ENCODE peak calls at places on chromosomes 12 and 14, in ten cellular contexts. Z, U, T, O, R, P, H, D, K and L are unnamed samples.
A peak's percentile ranks its signal among the peaks of the same experiment; 100 is the strongest.

GRCh38 chr14:100868621-100869370 is 34.7 kb downstream of the RTL1 start:
- DNase-seq in Z (no peak), U (no peak), T (no peak), O (no peak), R (no peak), P (no peak), H (peak; percentile 26), D (no peak), K (peak; percentile 48), L (no peak)

GRCh38 chr12:71312767-71313375 is 126.7 kb upstream of the LGR5 start:
- DNase-seq in Z (no peak), U (no peak), T (no peak), O (peak; percentile 77), R (peak; percentile 27), P (no peak), H (no peak), D (no peak), K (no peak), L (peak; percentile 45)

GRCh38 chr12:24960222-24960855 is 11.4 kb upstream of the BCAT1 start:
- DNase-seq in Z (peak; percentile 64), U (peak; percentile 74), T (no peak), O (peak; percentile 55), R (peak; percentile 70), P (no peak), H (no peak), D (peak; percentile 73), K (no peak), L (no peak)

GRCh38 chr12:5072326-5072725 is 28.6 kb downstream of the KCNA5 start:
- DNase-seq in Z (no peak), U (no peak), T (no peak), O (no peak), R (no peak), P (no peak), H (no peak), D (no peak), K (no peak), L (no peak)

GRCh38 chr14:101108579-101109346 is 205.2 kb upstream of the RTL1 start:
- DNase-seq in Z (no peak), U (no peak), T (no peak), O (no peak), R (no peak), P (no peak), H (no peak), D (no peak), K (peak; percentile 21), L (no peak)

GRCh38 chr12:56684745-56685369 is 3.2 kb downstream of the PTGES3 start:
- DNase-seq in Z (peak; percentile 25), U (no peak), T (no peak), O (peak; percentile 28), R (no peak), P (no peak), H (no peak), D (no peak), K (no peak), L (no peak)

GRCh38 chr14:83217492-83217891 is 1683.8 kb upstream of the SEL1L start:
- DNase-seq in Z (no peak), U (peak; percentile 42), T (no peak), O (peak; percentile 30), R (peak; percentile 8), P (no peak), H (no peak), D (no peak), K (no peak), L (peak; percentile 9)

GRCh38 chr14:50340945-50341344 is 28.8 kb downstream of the DMAC2L start:
- DNase-seq in Z (peak; percentile 25), U (no peak), T (no peak), O (no peak), R (no peak), P (no peak), H (no peak), D (peak; percentile 10), K (no peak), L (no peak)

GRCh38 chr14:23160924-23161522 is 22.4 kb downstream of the SLC7A8 start:
- DNase-seq in Z (no peak), U (peak; percentile 14), T (no peak), O (peak; percentile 79), R (peak; percentile 95), P (no peak), H (peak; percentile 72), D (no peak), K (peak; percentile 73), L (peak; percentile 49)

GRCh38 chr14:81329640-81330385 is 70.3 kb downstream of the STON2 start:
- DNase-seq in Z (no peak), U (no peak), T (no peak), O (peak; percentile 30), R (no peak), P (no peak), H (no peak), D (no peak), K (no peak), L (no peak)

GRCh38 chr12:12723147-12723680 is 6.0 kb downstream of the CDKN1B start:
- DNase-seq in Z (no peak), U (no peak), T (no peak), O (peak; percentile 36), R (peak; percentile 19), P (no peak), H (no peak), D (peak; percentile 33), K (no peak), L (no peak)

GRCh38 chr12:107684990-107685359 is 624 bp upstream of the PWP1 start:
- DNase-seq in Z (peak; percentile 31), U (no peak), T (no peak), O (peak; percentile 44), R (peak; percentile 46), P (no peak), H (no peak), D (peak; percentile 51), K (no peak), L (no peak)

GRCh38 chr14:92663049-92663448 is 85.4 kb downstream of the LGMN start:
- DNase-seq in Z (no peak), U (no peak), T (no peak), O (no peak), R (peak; percentile 60), P (no peak), H (no peak), D (no peak), K (no peak), L (no peak)

GRCh38 chr12:131202592-131203378 is 249.1 kb downstream of the ADGRD1 start:
- DNase-seq in Z (no peak), U (peak; percentile 27), T (no peak), O (no peak), R (no peak), P (no peak), H (no peak), D (no peak), K (peak; percentile 53), L (no peak)

GRCh38 chr14:103097994-103098957 is 3.8 kb downstream of the EXOC3L4 start:
- DNase-seq in Z (no peak), U (no peak), T (no peak), O (no peak), R (no peak), P (no peak), H (no peak), D (no peak), K (no peak), L (no peak)

GRCh38 chr14:31283153-31283552 is 75.6 kb upstream of the HECTD1 start:
- DNase-seq in Z (no peak), U (no peak), T (no peak), O (no peak), R (no peak), P (no peak), H (no peak), D (no peak), K (no peak), L (no peak)

GRCh38 chr14:58849609-58850008 is 211.8 kb downstream of the DACT1 start:
- DNase-seq in Z (no peak), U (no peak), T (no peak), O (no peak), R (no peak), P (no peak), H (no peak), D (no peak), K (no peak), L (no peak)

GRCh38 chr12:47222960-47223847 is 143.4 kb upstream of the AMIGO2 start:
- DNase-seq in Z (no peak), U (no peak), T (no peak), O (no peak), R (peak; percentile 56), P (no peak), H (no peak), D (no peak), K (no peak), L (no peak)

GRCh38 chr12:2666846-2667245 is 127.9 kb upstream of the FKBP4 start:
- DNase-seq in Z (no peak), U (no peak), T (no peak), O (no peak), R (no peak), P (no peak), H (no peak), D (no peak), K (no peak), L (no peak)

GRCh38 chr12:89180496-89180895 is 171.8 kb downstream of the DUSP6 start:
- DNase-seq in Z (no peak), U (no peak), T (no peak), O (no peak), R (no peak), P (no peak), H (no peak), D (no peak), K (no peak), L (no peak)